ENCODE peak calls at places on chromosomes 7 and 10, in five cellular contexts. C is EL; R is nucleus accumbens; H is CD4-positive, alpha-beta memory T cell; L is fibroblast of mammary gland. F is an unnamed sample.

GRCh38 chr7:114653391-114654088 is 238.9 kb downstream of the FOXP2 start:
- DNase-seq in C (no peak), R (no peak), H (no peak), L (no peak), F (no peak)

GRCh38 chr10:78770167-78771090 is 298.3 kb upstream of the ZMIZ1 start:
- DNase-seq in C (no peak), R (no peak), H (no peak), L (no peak), F (no peak)

GRCh38 chr7:2812119-2812487 is 32.0 kb downstream of the GNA12 start:
- DNase-seq in C (no peak), R (no peak), H (no peak), L (peak), F (no peak)

GRCh38 chr7:14115706-14116105 is 126.2 kb upstream of the ETV1 start:
- DNase-seq in C (no peak), R (no peak), H (no peak), L (no peak), F (no peak)

GRCh38 chr10:75512534-75512933 is 81.1 kb downstream of the LRMDA start:
- DNase-seq in C (no peak), R (no peak), H (no peak), L (peak), F (no peak)

GRCh38 chr10:93579089-93579488 is 12.6 kb downstream of the FFAR4 start:
- DNase-seq in C (no peak), R (no peak), H (no peak), L (no peak), F (no peak)

GRCh38 chr7:30924624-30925023 is 13.0 kb downstream of the AQP1 start:
- DNase-seq in C (no peak), R (no peak), H (no peak), L (no peak), F (no peak)

GRCh38 chr10:99484626-99485581 is 47.8 kb upstream of the NKX2-3 start:
- DNase-seq in C (no peak), R (no peak), H (no peak), L (no peak), F (no peak)

GRCh38 chr7:50648570-50649169 is 83.5 kb upstream of the DDC start:
- DNase-seq in C (no peak), R (no peak), H (no peak), L (no peak), F (no peak)

GRCh38 chr7:98314469-98314868 is 33.0 kb downstream of the BRI3 start:
- DNase-seq in C (no peak), R (no peak), H (no peak), L (peak), F (no peak)

GRCh38 chr10:8331896-8332729 is 277.6 kb downstream of the GATA3 start:
- DNase-seq in C (peak), R (peak), H (peak), L (peak), F (peak)

GRCh38 chr10:128419466-128420019 is 293.3 kb upstream of the MKI67 start:
- DNase-seq in C (no peak), R (no peak), H (no peak), L (no peak), F (no peak)

GRCh38 chr10:95784279-95784913 is 28.4 kb downstream of the ENTPD1 start:
- DNase-seq in C (no peak), R (no peak), H (no peak), L (no peak), F (no peak)

F was measured in stimulated activated effector memory CD8-positive, alpha-beta T cell treated with anti-CD3 and anti-CD28 coated beads, Interleukin-12 subunit alpha, Interleukin-12 subunit beta, amount 100 ng/mL, for 72 hours.